ENCODE peak calls at places on chromosomes 16 and 17, in nine cellular contexts. W, U, N, Q, H, A, G, I and M are unnamed samples.

GRCh38 chr17:78268960-78269892 is 37.8 kb downstream of the TMEM235 start:
- DNase-seq in W (no peak), U (peak; percentile 54), N (no peak), Q (no peak), H (no peak), A (no peak), G (no peak), I (no peak), M (no peak)

GRCh38 chr17:76241205-76241539 is 879 bp upstream of the RNF157 start:
- DNase-seq in W (no peak), U (no peak), N (no peak), Q (no peak), H (no peak), A (no peak), G (no peak), I (no peak), M (no peak)

GRCh38 chr16:81313731-81314602 is 795 bp upstream of the GAN start:
- DNase-seq in W (no peak), U (peak; percentile 24), N (no peak), Q (no peak), H (no peak), A (peak; percentile 21), G (no peak), I (no peak), M (no peak)

GRCh38 chr16:81446318-81447275 is 2.0 kb downstream of the CMIP start:
- DNase-seq in W (no peak), U (no peak), N (no peak), Q (no peak), H (no peak), A (peak; percentile 73), G (peak; percentile 58), I (peak; percentile 36), M (peak; percentile 80)

GRCh38 chr16:84144301-84144858 is 597 bp downstream of the HSDL1 start:
- DNase-seq in W (no peak), U (peak; percentile 55), N (no peak), Q (peak; percentile 5), H (no peak), A (peak; percentile 50), G (peak; percentile 38), I (peak; percentile 53), M (peak; percentile 82)

GRCh38 chr16:4298761-4299522 is 16.9 kb upstream of the GLIS2 start:
- DNase-seq in W (no peak), U (peak; percentile 62), N (peak; percentile 84), Q (peak; percentile 97), H (no peak), A (peak; percentile 95), G (peak; percentile 96), I (no peak), M (peak; percentile 92)

GRCh38 chr17:77602062-77602746 is 356.3 kb upstream of the TNRC6C start:
- DNase-seq in W (peak; percentile 23), U (no peak), N (peak; percentile 48), Q (peak; percentile 64), H (no peak), A (peak; percentile 26), G (peak; percentile 89), I (no peak), M (peak; percentile 90)

GRCh38 chr17:39763046-39763800 is 25.5 kb downstream of the GRB7 start:
- DNase-seq in W (peak; percentile 71), U (no peak), N (no peak), Q (peak; percentile 22), H (no peak), A (peak; percentile 48), G (peak; percentile 31), I (no peak), M (no peak)

GRCh38 chr17:76869209-76869877 is 1.1 kb downstream of the MGAT5B start:
- DNase-seq in W (no peak), U (peak; percentile 58), N (no peak), Q (no peak), H (peak; percentile 10), A (peak; percentile 14), G (no peak), I (no peak), M (no peak)

GRCh38 chr16:86994651-86995171 is 322.5 kb downstream of the C16orf95 start:
- DNase-seq in W (peak; percentile 89), U (peak; percentile 54), N (no peak), Q (peak; percentile 83), H (no peak), A (peak; percentile 88), G (peak; percentile 95), I (no peak), M (peak; percentile 78)

GRCh38 chr17:49708515-49709161 is 874 bp upstream of the SLC35B1 start:
- DNase-seq in W (no peak), U (no peak), N (no peak), Q (peak; percentile 10), H (no peak), A (peak; percentile 40), G (no peak), I (no peak), M (peak; percentile 61)

GRCh38 chr16:15057755-15058417 is 2.0 kb upstream of the NTAN1 start:
- DNase-seq in W (no peak), U (no peak), N (no peak), Q (no peak), H (no peak), A (no peak), G (no peak), I (no peak), M (no peak)

GRCh38 chr17:35361027-35361426 is 12.4 kb downstream of the SLFN11 start:
- DNase-seq in W (no peak), U (no peak), N (no peak), Q (no peak), H (no peak), A (no peak), G (no peak), I (no peak), M (no peak)

GRCh38 chr17:72143245-72143644 is 22.4 kb downstream of the SOX9 start:
- DNase-seq in W (no peak), U (no peak), N (no peak), Q (no peak), H (no peak), A (no peak), G (no peak), I (no peak), M (no peak)

GRCh38 chr17:61698244-61698643 is 107.2 kb upstream of the NACA2 start:
- DNase-seq in W (no peak), U (no peak), N (no peak), Q (no peak), H (no peak), A (no peak), G (no peak), I (no peak), M (no peak)

GRCh38 chr16:86869288-86870022 is 291.1 kb downstream of the FOXL1 start:
- DNase-seq in W (no peak), U (no peak), N (no peak), Q (no peak), H (no peak), A (no peak), G (no peak), I (no peak), M (peak; percentile 79)

GRCh38 chr17:44903012-44903685 is 3.9 kb upstream of the EFTUD2 start:
- DNase-seq in W (no peak), U (no peak), N (no peak), Q (no peak), H (no peak), A (no peak), G (no peak), I (no peak), M (peak; percentile 75)

GRCh38 chr16:16067127-16067526 is 117.7 kb downstream of the ABCC1 start:
- DNase-seq in W (no peak), U (peak; percentile 10), N (no peak), Q (no peak), H (no peak), A (no peak), G (peak; percentile 53), I (no peak), M (no peak)

GRCh38 chr17:42311240-42312034 is 23.1 kb downstream of the STAT5A start:
- DNase-seq in W (peak; percentile 57), U (peak; percentile 74), N (peak; percentile 87), Q (peak; percentile 92), H (no peak), A (peak; percentile 77), G (peak; percentile 93), I (no peak), M (peak; percentile 96)

GRCh38 chr16:49352923-49353322 is 20.7 kb upstream of the C16orf78 start:
- DNase-seq in W (no peak), U (peak; percentile 44), N (no peak), Q (no peak), H (peak; percentile 20), A (peak; percentile 10), G (peak; percentile 10), I (peak; percentile 46), M (no peak)